ENCODE peak calls at places on chromosomes 16 and 17, in four cellular contexts. K, V, E and G are unnamed samples.

GRCh38 chr17:47721725-47722124 is 11.3 kb upstream of the TBX21 start:
- DNase-seq in V (no peak), E (no peak), K (no peak), G (no peak)

GRCh38 chr17:40358323-40359038 is 6.1 kb downstream of the GJD3 start:
- DNase-seq in V (peak; percentile 91), K (peak; percentile 94), E (peak; percentile 86), G (peak; percentile 40)

GRCh38 chr16:48846277-48846676 is 236.3 kb upstream of the N4BP1 start:
- DNase-seq in V (no peak), E (no peak), K (no peak), G (no peak)

GRCh38 chr17:57260325-57261083 is 4.2 kb downstream of the MSI2 start:
- DNase-seq in V (no peak), E (no peak), K (no peak), G (no peak)

GRCh38 chr17:50470451-50470850 is 1.8 kb upstream of the CHAD start:
- DNase-seq in E (no peak), K (no peak), V (no peak), G (no peak)

GRCh38 chr16:57619133-57619605 is 9.3 kb upstream of the ADGRG1 start:
- DNase-seq in V (no peak), E (no peak), K (no peak), G (no peak)

GRCh38 chr16:65012357-65012756 is 109.5 kb downstream of the CDH11 start:
- DNase-seq in E (no peak), V (no peak), K (peak; percentile 18), G (peak; percentile 85)

GRCh38 chr17:16491131-16491702 is 776 bp downstream of the LRRC75A start:
- DNase-seq in V (no peak), K (no peak), E (no peak), G (no peak)

GRCh38 chr17:37507108-37507507 is 17.4 kb downstream of the DUSP14 start:
- DNase-seq in E (no peak), K (no peak), V (no peak), G (no peak)